ENCODE peak calls at places on chromosome 4, in eight cellular contexts. One of them, this sample, is unnamed.

GRCh38 chr4:167428172-167428571 is 193.9 kb upstream of the SPOCK3 start:
- DNase-seq in breast epithelium: no peak
- DNase-seq in endothelial cell: no peak
- DNase-seq in HepG2: no peak
- DNase-seq in D721Med: no peak
- DNase-seq in RWPE1: no peak
- DNase-seq in NB4: no peak
- DNase-seq in A549: no peak
- DNase-seq in this sample: no peak

GRCh38 chr4:8235224-8235623 is 34.3 kb upstream of the HTRA3 start:
- DNase-seq in breast epithelium: no peak
- DNase-seq in endothelial cell: no peak
- DNase-seq in HepG2: no peak
- DNase-seq in D721Med: no peak
- DNase-seq in RWPE1: no peak
- DNase-seq in NB4: no peak
- DNase-seq in A549: no peak
- DNase-seq in this sample: no peak

GRCh38 chr4:128310266-128310697 is 22.7 kb upstream of the PGRMC2 start:
- DNase-seq in breast epithelium: no peak
- DNase-seq in endothelial cell: no peak
- DNase-seq in HepG2: peak
- DNase-seq in D721Med: no peak
- DNase-seq in RWPE1: no peak
- DNase-seq in NB4: no peak
- DNase-seq in A549: peak
- DNase-seq in this sample: no peak

GRCh38 chr4:81722229-81722900 is 250.7 kb upstream of the RASGEF1B start:
- DNase-seq in breast epithelium: no peak
- DNase-seq in endothelial cell: no peak
- DNase-seq in HepG2: no peak
- DNase-seq in D721Med: no peak
- DNase-seq in RWPE1: no peak
- DNase-seq in NB4: no peak
- DNase-seq in A549: no peak
- DNase-seq in this sample: no peak

GRCh38 chr4:81688085-81688484 is 216.4 kb upstream of the RASGEF1B start:
- DNase-seq in breast epithelium: no peak
- DNase-seq in endothelial cell: no peak
- DNase-seq in HepG2: no peak
- DNase-seq in D721Med: no peak
- DNase-seq in RWPE1: peak
- DNase-seq in NB4: no peak
- DNase-seq in A549: peak
- DNase-seq in this sample: no peak

GRCh38 chr4:129498626-129499025 is 402.7 kb downstream of the C4orf33 start:
- DNase-seq in breast epithelium: no peak
- DNase-seq in endothelial cell: no peak
- DNase-seq in HepG2: no peak
- DNase-seq in D721Med: no peak
- DNase-seq in RWPE1: no peak
- DNase-seq in NB4: no peak
- DNase-seq in A549: no peak
- DNase-seq in this sample: no peak

GRCh38 chr4:86043755-86044592 is 315.9 kb downstream of the MAPK10 start:
- DNase-seq in breast epithelium: no peak
- DNase-seq in endothelial cell: peak
- DNase-seq in HepG2: peak
- DNase-seq in D721Med: no peak
- DNase-seq in RWPE1: peak
- DNase-seq in NB4: peak
- DNase-seq in A549: peak
- DNase-seq in this sample: peak

GRCh38 chr4:55592014-55592413 is at the start of gene PDCL2:
- DNase-seq in breast epithelium: no peak
- DNase-seq in endothelial cell: no peak
- DNase-seq in HepG2: no peak
- DNase-seq in D721Med: no peak
- DNase-seq in RWPE1: no peak
- DNase-seq in NB4: no peak
- DNase-seq in A549: peak
- DNase-seq in this sample: no peak

GRCh38 chr4:36281384-36282106 is at the start of gene DTHD1:
- DNase-seq in breast epithelium: no peak
- DNase-seq in endothelial cell: no peak
- DNase-seq in HepG2: no peak
- DNase-seq in D721Med: no peak
- DNase-seq in RWPE1: peak
- DNase-seq in NB4: no peak
- DNase-seq in A549: no peak
- DNase-seq in this sample: no peak

GRCh38 chr4:185108669-185109068 is 34.4 kb upstream of the SLC25A4 start:
- DNase-seq in breast epithelium: no peak
- DNase-seq in endothelial cell: no peak
- DNase-seq in HepG2: no peak
- DNase-seq in D721Med: no peak
- DNase-seq in RWPE1: no peak
- DNase-seq in NB4: no peak
- DNase-seq in A549: no peak
- DNase-seq in this sample: no peak

GRCh38 chr4:187204389-187204920 is 480.8 kb upstream of the FAT1 start:
- DNase-seq in breast epithelium: peak
- DNase-seq in endothelial cell: no peak
- DNase-seq in HepG2: peak
- DNase-seq in D721Med: no peak
- DNase-seq in RWPE1: no peak
- DNase-seq in NB4: no peak
- DNase-seq in A549: peak
- DNase-seq in this sample: peak

GRCh38 chr4:52577285-52577968 is 81.7 kb downstream of the USP46 start:
- DNase-seq in breast epithelium: no peak
- DNase-seq in endothelial cell: no peak
- DNase-seq in HepG2: no peak
- DNase-seq in D721Med: no peak
- DNase-seq in RWPE1: peak
- DNase-seq in NB4: no peak
- DNase-seq in A549: no peak
- DNase-seq in this sample: peak

GRCh38 chr4:106687026-106687425 is 318.4 kb upstream of the GIMD1 start:
- DNase-seq in breast epithelium: no peak
- DNase-seq in endothelial cell: no peak
- DNase-seq in HepG2: no peak
- DNase-seq in D721Med: no peak
- DNase-seq in RWPE1: no peak
- DNase-seq in NB4: no peak
- DNase-seq in A549: no peak
- DNase-seq in this sample: no peak

GRCh38 chr4:15778742-15779231 is 659 bp downstream of the CD38 start:
- DNase-seq in breast epithelium: no peak
- DNase-seq in endothelial cell: peak
- DNase-seq in HepG2: no peak
- DNase-seq in D721Med: no peak
- DNase-seq in RWPE1: no peak
- DNase-seq in NB4: peak
- DNase-seq in A549: peak
- DNase-seq in this sample: no peak

GRCh38 chr4:2685541-2685940 is 70.6 kb downstream of the TNIP2 start:
- DNase-seq in breast epithelium: no peak
- DNase-seq in endothelial cell: no peak
- DNase-seq in HepG2: no peak
- DNase-seq in D721Med: no peak
- DNase-seq in RWPE1: no peak
- DNase-seq in NB4: no peak
- DNase-seq in A549: no peak
- DNase-seq in this sample: peak

GRCh38 chr4:34362654-34363053 is 1881.7 kb downstream of the ARAP2 start:
- DNase-seq in breast epithelium: no peak
- DNase-seq in endothelial cell: no peak
- DNase-seq in HepG2: no peak
- DNase-seq in D721Med: no peak
- DNase-seq in RWPE1: no peak
- DNase-seq in NB4: peak
- DNase-seq in A549: no peak
- DNase-seq in this sample: no peak

DNA sequence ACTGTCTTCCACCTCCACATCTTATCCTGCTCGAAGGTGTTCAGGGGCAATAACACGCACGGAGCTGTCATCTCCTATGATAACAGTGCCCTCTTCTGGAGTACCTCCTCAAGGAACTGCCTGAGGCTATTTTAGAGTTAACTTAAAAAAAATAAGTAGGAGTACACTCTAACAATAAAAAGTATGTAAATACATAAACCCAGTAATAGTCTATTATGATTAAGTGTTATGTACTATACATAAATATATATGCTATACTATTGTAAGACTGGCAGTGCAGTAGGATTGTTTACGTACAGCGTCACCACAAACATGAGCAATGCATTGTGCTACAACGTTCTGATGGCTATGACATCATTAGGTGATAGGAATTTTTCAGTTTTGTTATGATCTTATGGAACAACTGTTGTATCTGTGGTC is 34.5 kb upstream of the TLR2 start:
- DNase-seq in breast epithelium: no peak
- DNase-seq in endothelial cell: no peak
- DNase-seq in HepG2: peak
- DNase-seq in D721Med: no peak
- DNase-seq in RWPE1: no peak
- DNase-seq in NB4: peak
- DNase-seq in A549: peak
- DNase-seq in this sample: no peak
- TF ChIP-seq CTCF in breast epithelium: no peak
- TF ChIP-seq CTCF in endothelial cell: no peak
- TF ChIP-seq CTCF in HepG2: peak
- TF ChIP-seq CTCF in D721Med: peak
- TF ChIP-seq CTCF in RWPE1: no peak
- TF ChIP-seq CTCF in NB4: no peak
- TF ChIP-seq CTCF in A549: peak
- TF ChIP-seq CTCF in this sample: peak

DNA sequence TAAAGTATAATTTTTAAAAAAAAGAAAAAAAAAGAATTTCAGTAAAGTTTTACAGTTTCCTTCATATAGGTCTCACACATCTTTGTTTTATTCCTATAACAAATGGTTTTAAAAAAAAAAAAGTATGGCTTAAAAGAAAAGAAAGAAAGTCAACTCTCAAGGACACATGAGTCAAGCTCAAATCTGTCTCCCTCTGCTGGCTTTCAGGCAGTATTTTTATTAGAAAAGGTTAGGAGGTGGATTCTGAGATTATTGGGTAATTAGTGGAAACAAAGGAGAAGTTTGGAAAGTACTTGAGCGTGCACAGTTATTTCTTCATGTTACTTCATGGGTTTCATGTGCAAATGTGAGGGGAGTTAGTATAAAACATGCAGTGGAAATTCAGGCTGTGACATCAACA is 36.6 kb upstream of the BTC start:
- DNase-seq in breast epithelium: no peak
- DNase-seq in endothelial cell: no peak
- DNase-seq in HepG2: no peak
- DNase-seq in D721Med: no peak
- DNase-seq in RWPE1: no peak
- DNase-seq in NB4: peak
- DNase-seq in A549: peak
- DNase-seq in this sample: no peak
- TF ChIP-seq CTCF in breast epithelium: no peak
- TF ChIP-seq CTCF in endothelial cell: peak
- TF ChIP-seq CTCF in HepG2: no peak
- TF ChIP-seq CTCF in D721Med: no peak
- TF ChIP-seq CTCF in RWPE1: peak
- TF ChIP-seq CTCF in NB4: no peak
- TF ChIP-seq CTCF in A549: no peak
- TF ChIP-seq CTCF in this sample: peak

GRCh38 chr4:71497078-71497477 is 158.3 kb downstream of the SLC4A4 start:
- DNase-seq in breast epithelium: no peak
- DNase-seq in endothelial cell: no peak
- DNase-seq in HepG2: no peak
- DNase-seq in D721Med: no peak
- DNase-seq in RWPE1: no peak
- DNase-seq in NB4: no peak
- DNase-seq in A549: no peak
- DNase-seq in this sample: no peak

GRCh38 chr4:71498624-71499023 is 159.8 kb downstream of the SLC4A4 start:
- DNase-seq in breast epithelium: no peak
- DNase-seq in endothelial cell: no peak
- DNase-seq in HepG2: no peak
- DNase-seq in D721Med: no peak
- DNase-seq in RWPE1: no peak
- DNase-seq in NB4: no peak
- DNase-seq in A549: no peak
- DNase-seq in this sample: no peak

GRCh38 chr4:71498002-71498401 is 159.2 kb downstream of the SLC4A4 start:
- DNase-seq in breast epithelium: no peak
- DNase-seq in endothelial cell: no peak
- DNase-seq in HepG2: no peak
- DNase-seq in D721Med: no peak
- DNase-seq in RWPE1: no peak
- DNase-seq in NB4: no peak
- DNase-seq in A549: peak
- DNase-seq in this sample: peak

DNA sequence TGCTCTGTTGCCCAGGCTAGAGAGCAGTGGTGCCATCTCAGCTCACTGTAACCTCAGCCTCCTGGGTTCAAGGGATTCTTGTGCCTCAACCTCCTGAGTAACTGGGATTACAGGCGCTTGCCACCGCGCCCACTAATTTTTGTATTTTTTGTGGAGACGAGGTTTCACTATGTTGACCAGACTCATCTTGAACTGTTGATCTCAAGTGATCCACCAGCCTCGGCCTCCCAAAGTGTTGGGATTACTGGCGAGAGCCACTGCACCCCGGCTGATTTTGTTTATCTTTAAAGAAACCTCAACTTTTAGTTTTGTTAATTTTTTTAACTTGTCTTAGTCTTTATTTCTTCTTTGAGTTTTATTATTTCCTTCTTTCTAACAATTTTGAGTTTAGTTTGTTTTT is 163.2 kb downstream of the SLC4A4 start:
- DNase-seq in breast epithelium: no peak
- DNase-seq in endothelial cell: no peak
- DNase-seq in HepG2: no peak
- DNase-seq in D721Med: no peak
- DNase-seq in RWPE1: no peak
- DNase-seq in NB4: no peak
- DNase-seq in A549: no peak
- DNase-seq in this sample: no peak
- TF ChIP-seq CTCF in breast epithelium: no peak
- TF ChIP-seq CTCF in endothelial cell: no peak
- TF ChIP-seq CTCF in HepG2: no peak
- TF ChIP-seq CTCF in D721Med: no peak
- TF ChIP-seq CTCF in RWPE1: no peak
- TF ChIP-seq CTCF in NB4: no peak
- TF ChIP-seq CTCF in A549: no peak
- TF ChIP-seq CTCF in this sample: no peak

DNA sequence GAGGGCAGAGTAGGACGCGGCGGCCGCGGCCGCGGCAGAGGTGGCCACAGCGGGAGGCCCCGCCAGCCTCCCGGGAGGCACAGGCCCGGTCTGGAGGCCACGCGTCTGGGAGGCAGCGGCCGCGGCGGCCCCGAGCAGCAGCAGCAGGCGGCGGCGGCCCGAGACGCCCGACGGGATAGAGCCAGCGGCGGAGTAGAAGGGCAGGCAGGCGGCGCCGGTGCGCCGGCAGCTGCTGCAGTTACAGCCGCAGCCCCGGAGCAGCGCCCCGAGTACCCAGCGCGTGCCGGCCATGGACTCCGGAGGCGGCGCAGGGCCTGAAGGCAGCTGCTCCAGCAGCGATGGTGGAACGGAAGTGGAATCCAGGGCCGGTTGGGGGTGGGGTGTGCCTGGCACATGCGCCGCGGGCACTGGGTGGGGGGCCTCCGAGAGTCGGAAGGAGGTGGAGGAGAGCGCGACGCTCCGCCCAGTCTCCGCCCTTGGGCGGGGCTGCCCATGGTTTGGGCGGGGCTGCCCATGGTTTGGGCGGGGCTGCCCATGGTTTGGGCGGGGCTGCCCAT is at the start of gene GRSF1:
- DNase-seq in breast epithelium: peak
- DNase-seq in endothelial cell: peak
- DNase-seq in HepG2: peak
- DNase-seq in D721Med: peak
- DNase-seq in RWPE1: peak
- DNase-seq in NB4: peak
- DNase-seq in A549: peak
- DNase-seq in this sample: peak
- TF ChIP-seq CTCF in breast epithelium: no peak
- TF ChIP-seq CTCF in endothelial cell: no peak
- TF ChIP-seq CTCF in HepG2: peak
- TF ChIP-seq CTCF in D721Med: no peak
- TF ChIP-seq CTCF in RWPE1: no peak
- TF ChIP-seq CTCF in NB4: no peak
- TF ChIP-seq CTCF in A549: no peak
- TF ChIP-seq CTCF in this sample: peak